ENCODE peak calls at places on chromosome X, in seven cellular contexts. K is RWPE1; E is cardiac muscle cell; W is upper lobe of right lung; Y is heart left ventricle; G is GM23248; I is CD4-positive, CD25-positive, alpha-beta regulatory T cell. J is an unnamed sample.

GRCh38 chrX:19024366-19024765 is 40.5 kb upstream of the PHKA2 start:
- DNase-seq in K (no peak), Y (no peak), I (no peak), W (no peak), E (no peak), G (no peak), J (no peak)

GRCh38 chrX:48703642-48704481 is 7.3 kb downstream of the SUV39H1 start:
- DNase-seq in I (no peak), E (peak; percentile 59), G (peak; percentile 57), K (peak; percentile 73), W (no peak), Y (peak; percentile 42), J (no peak)

GRCh38 chrX:154991039-154991438 is 31.5 kb downstream of the F8 start:
- DNase-seq in E (no peak), I (no peak), K (no peak), W (no peak), Y (no peak), G (no peak), J (no peak)

GRCh38 chrX:54721424-54721823 is 76.6 kb downstream of the ITIH6 start:
- DNase-seq in G (no peak), K (peak; percentile 53), Y (no peak), W (no peak), I (no peak), E (no peak), J (no peak)

GRCh38 chrX:97984641-97985040 is 1100.9 kb downstream of the RPA4 start:
- DNase-seq in W (no peak), I (no peak), Y (no peak), E (no peak), G (no peak), K (peak; percentile 5), J (no peak)

GRCh38 chrX:37468111-37468739 is 103.2 kb upstream of the LANCL3 start:
- DNase-seq in Y (no peak), W (no peak), G (no peak), K (no peak), E (no peak), I (no peak), J (no peak)

GRCh38 chrX:53255738-53256191 is 25.6 kb downstream of the IQSEC2 start:
- DNase-seq in Y (no peak), K (no peak), E (no peak), W (no peak), G (no peak), I (no peak), J (peak; percentile 52)

GRCh38 chrX:140762061-140762460 is 52.5 kb downstream of the LINC00632 start:
- DNase-seq in I (peak; percentile 15), G (peak; percentile 72), K (peak; percentile 10), E (peak; percentile 67), W (no peak), Y (peak; percentile 39), J (peak; percentile 50)

GRCh38 chrX:103562801-103563200 is 22.5 kb upstream of the TCEAL4 start:
- DNase-seq in I (no peak), K (no peak), W (no peak), E (no peak), G (peak; percentile 21), Y (no peak), J (no peak)

GRCh38 chrX:149120459-149120858 is 384.6 kb downstream of the IDS start:
- DNase-seq in K (no peak), E (no peak), I (no peak), W (no peak), G (no peak), Y (no peak), J (no peak)

GRCh38 chrX:118577041-118577440 is 81.4 kb downstream of the DOCK11 start:
- DNase-seq in Y (no peak), I (no peak), G (no peak), E (peak; percentile 8), W (peak; percentile 73), K (no peak), J (no peak)

GRCh38 chrX:21440911-21441310 is 66.7 kb downstream of the CNKSR2 start:
- DNase-seq in K (no peak), I (no peak), Y (no peak), G (no peak), E (no peak), W (no peak), J (peak; percentile 2)

GRCh38 chrX:123968383-123969050 is 7.0 kb downstream of the STAG2 start:
- DNase-seq in E (no peak), K (no peak), G (no peak), W (no peak), I (no peak), Y (no peak), J (no peak)

GRCh38 chrX:52923781-52924241 is 26.7 kb downstream of the FAM156B start:
- DNase-seq in K (peak; percentile 14), Y (peak; percentile 62), I (no peak), W (no peak), E (peak; percentile 38), G (peak; percentile 61), J (no peak)

GRCh38 chrX:30794497-30794896 is 94.6 kb downstream of the TAB3 start:
- DNase-seq in Y (no peak), K (no peak), I (no peak), W (no peak), G (no peak), E (no peak), J (no peak)

GRCh38 chrX:3697701-3698279 is 15.7 kb downstream of the PRKX start:
- DNase-seq in K (no peak), W (no peak), I (no peak), Y (peak; percentile 43), E (no peak), G (peak; percentile 75), J (no peak)

GRCh38 chrX:11535156-11535919 is 130.4 kb downstream of the ARHGAP6 start:
- DNase-seq in Y (no peak), E (no peak), W (no peak), K (no peak), G (no peak), I (no peak), J (no peak)

GRCh38 chrX:110003167-110004156 is 548 bp downstream of the TMEM164 start:
- DNase-seq in I (no peak), G (peak; percentile 58), Y (peak; percentile 31), E (no peak), K (peak; percentile 9), W (peak; percentile 68), J (peak; percentile 38)

GRCh38 chrX:10173331-10173900 is 16.6 kb downstream of the CLCN4 start:
- DNase-seq in E (peak; percentile 60), W (no peak), I (no peak), K (peak; percentile 85), G (peak; percentile 89), Y (no peak), J (no peak)

GRCh38 chrX:21723814-21724213 is 34.1 kb downstream of the SMPX start:
- DNase-seq in E (no peak), W (no peak), G (no peak), Y (no peak), I (no peak), K (no peak), J (peak; percentile 53)

GRCh38 chrX:39752820-39753219 is 344.9 kb downstream of the BCOR start:
- DNase-seq in E (no peak), G (no peak), I (no peak), K (no peak), Y (no peak), W (no peak), J (no peak)

GRCh38 chrX:40877869-40878268 is 142.5 kb upstream of the MED14 start:
- DNase-seq in I (peak; percentile 38), Y (no peak), K (no peak), W (no peak), G (peak; percentile 33), E (no peak), J (peak; percentile 19)

GRCh38 chrX:42028113-42028512 is 104.8 kb upstream of the CASK start:
- DNase-seq in E (no peak), W (no peak), Y (no peak), I (no peak), G (no peak), K (no peak), J (peak; percentile 2)
- H3K27ac ChIP-seq in E (no peak overlapping the region), W (no peak overlapping the region), Y (no peak overlapping the region), I (no peak overlapping the region), G (no peak overlapping the region), K (no peak overlapping the region), J (no peak overlapping the region)

GRCh38 chrX:45774961-45775360 is 574.3 kb upstream of the DIPK2B start:
- DNase-seq in Y (no peak), W (no peak), E (no peak), I (no peak), K (no peak), G (peak; percentile 88), J (no peak)

GRCh38 chrX:45769919-45770582 is 569.4 kb upstream of the DIPK2B start:
- DNase-seq in K (peak; percentile 74), W (peak; percentile 85), E (no peak), Y (peak; percentile 55), I (no peak), G (peak; percentile 89), J (peak; percentile 9)

GRCh38 chrX:45768666-45769065 is 568.0 kb upstream of the DIPK2B start:
- DNase-seq in E (no peak), W (no peak), Y (no peak), G (peak; percentile 45), K (no peak), I (no peak), J (no peak)

GRCh38 chrX:45771560-45772340 is 571.1 kb upstream of the DIPK2B start:
- DNase-seq in W (peak; percentile 67), K (no peak), Y (peak; percentile 30), E (no peak), G (peak; percentile 83), I (peak; percentile 52), J (no peak)

GRCh38 chrX:45771114-45771513 is 570.4 kb upstream of the DIPK2B start:
- DNase-seq in K (peak; percentile 64), I (no peak), W (no peak), E (no peak), Y (no peak), G (peak; percentile 91), J (no peak)
- H3K27ac ChIP-seq in K (peak overlapping the region; percentile 60), I (peak overlapping the region; percentile 79), W (peak overlapping the region; percentile 88), E (no peak overlapping the region), Y (peak overlapping the region; percentile 82), G (peak overlapping the region; percentile 97), J (peak overlapping the region; percentile 87)

GRCh38 chrX:997631-998137 is 214.8 kb downstream of the CRLF2 start:
- DNase-seq in K (no peak), G (no peak), E (no peak), Y (no peak), W (peak; percentile 13), I (no peak), J (no peak)
- H3K27ac ChIP-seq in K (no peak overlapping the region), G (no peak overlapping the region), E (no peak overlapping the region), Y (no peak overlapping the region), W (no peak overlapping the region), I (no peak overlapping the region), J (no peak overlapping the region)

GRCh38 chrX:6856471-6856870 is 291.0 kb upstream of the STS start:
- DNase-seq in K (no peak), E (no peak), W (no peak), Y (no peak), G (no peak), I (no peak), J (no peak)

GRCh38 chrX:6861456-6861855 is 286.1 kb upstream of the STS start:
- DNase-seq in G (no peak), I (no peak), W (no peak), K (no peak), E (no peak), Y (no peak), J (no peak)
- H3K27ac ChIP-seq in G (no peak overlapping the region), I (no peak overlapping the region), W (no peak overlapping the region), K (no peak overlapping the region), E (no peak overlapping the region), Y (no peak overlapping the region), J (no peak overlapping the region)

GRCh38 chrX:72394518-72395163 is 88.9 kb upstream of the CITED1 start:
- DNase-seq in W (no peak), Y (peak; percentile 24), I (no peak), E (peak; percentile 26), G (peak; percentile 77), K (no peak), J (no peak)
- H3K27ac ChIP-seq in W (no peak overlapping the region), Y (peak overlapping the region; percentile 42), I (no peak overlapping the region), E (peak overlapping the region; percentile 34), G (peak overlapping the region; percentile 58), K (no peak overlapping the region), J (no peak overlapping the region)